ENCODE peak calls at places on chromosomes 3 and 15, in five cellular contexts. M, Q, J, D and W are unnamed samples.
A peak's percentile ranks its signal among the peaks of the same experiment; 100 is the strongest.

GRCh38 chr3:21672303-21672702 is 78.7 kb downstream of the ZNF385D start:
- DNase-seq in M (no peak), Q (no peak), J (peak; percentile 1), D (no peak), W (no peak)

GRCh38 chr3:58659051-58659675 is 7.4 kb downstream of the FAM3D start:
- DNase-seq in M (no peak), Q (peak; percentile 62), J (peak; percentile 62), D (no peak), W (peak; percentile 62)

GRCh38 chr15:74038707-74039655 is 43.4 kb downstream of the GOLGA6A start:
- DNase-seq in M (no peak), Q (no peak), J (no peak), D (no peak), W (no peak)

GRCh38 chr15:62110000-62110851 is 43.4 kb downstream of the C2CD4A start:
- DNase-seq in M (no peak), Q (peak; percentile 84), J (peak; percentile 46), D (no peak), W (peak; percentile 55)

GRCh38 chr3:194632983-194633348 is 253 bp downstream of the TMEM44 start:
- DNase-seq in M (no peak), Q (no peak), J (no peak), D (peak; percentile 33), W (no peak)

GRCh38 chr15:89305395-89305794 is 29.2 kb downstream of the POLG start:
- DNase-seq in M (no peak), Q (no peak), J (peak; percentile 27), D (no peak), W (peak; percentile 42)

GRCh38 chr15:94584833-94585244 is 353.5 kb downstream of the MCTP2 start:
- DNase-seq in M (no peak), Q (peak; percentile 54), J (peak; percentile 26), D (no peak), W (no peak)

GRCh38 chr15:31230630-31231485 is 95.8 kb upstream of the KLF13 start:
- DNase-seq in M (no peak), Q (no peak), J (no peak), D (no peak), W (no peak)

GRCh38 chr3:46056686-46057085 is 29.4 kb upstream of the XCR1 start:
- DNase-seq in M (no peak), Q (no peak), J (no peak), D (no peak), W (no peak)

GRCh38 chr3:66496731-66497130 is 4.1 kb downstream of the LRIG1 start:
- DNase-seq in M (no peak), Q (no peak), J (no peak), D (no peak), W (no peak)
- H3K27ac ChIP-seq in M (no peak overlapping the region), Q (no peak overlapping the region), J (peak overlapping the region; percentile 67), D (peak overlapping the region; percentile 95), W (peak overlapping the region; percentile 98)

GRCh38 chr15:92801412-92801773 is 98.7 kb upstream of the CHD2 start:
- DNase-seq in M (no peak), Q (no peak), J (no peak), D (no peak), W (no peak)

GRCh38 chr15:92805080-92805708 is 94.9 kb upstream of the CHD2 start:
- DNase-seq in M (no peak), Q (no peak), J (no peak), D (no peak), W (no peak)

GRCh38 chr15:92803852-92804609 is 96.1 kb upstream of the CHD2 start:
- DNase-seq in M (no peak), Q (peak; percentile 91), J (peak; percentile 50), D (peak; percentile 82), W (peak; percentile 29)

GRCh38 chr15:92801774-92802464 is 98.2 kb upstream of the CHD2 start:
- DNase-seq in M (no peak), Q (no peak), J (no peak), D (peak; percentile 68), W (peak; percentile 31)

DNA sequence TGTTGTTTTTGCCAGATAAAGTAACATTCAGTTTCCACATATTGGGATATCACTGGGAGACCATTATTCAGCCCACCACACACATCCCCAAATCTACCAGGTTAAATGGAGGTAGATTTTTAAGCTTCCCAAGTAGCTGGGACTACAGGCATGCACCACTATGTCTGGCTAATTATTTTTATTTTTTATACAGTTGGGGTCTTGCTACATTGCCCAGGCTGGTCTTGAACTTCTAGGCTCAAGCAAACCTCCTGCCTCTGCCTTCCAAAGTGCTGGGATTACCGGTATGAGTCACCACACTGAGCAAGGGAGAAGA is 96.6 kb upstream of the CHD2 start:
- DNase-seq in M (no peak), Q (no peak), J (no peak), D (no peak), W (no peak)
- H3K27ac ChIP-seq in M (peak overlapping the region; percentile 45), Q (peak overlapping the region; percentile 86), J (peak overlapping the region; percentile 90), D (peak overlapping the region; percentile 92), W (peak overlapping the region; percentile 8)

GRCh38 chr3:130948929-130949328 is 55.0 kb downstream of the ATP2C1 start:
- DNase-seq in M (no peak), Q (no peak), J (no peak), D (no peak), W (no peak)

GRCh38 chr3:130950641-130951040 is 56.8 kb downstream of the ATP2C1 start:
- DNase-seq in M (no peak), Q (no peak), J (no peak), D (no peak), W (no peak)

GRCh38 chr3:130948374-130948773 is 54.5 kb downstream of the ATP2C1 start:
- DNase-seq in M (no peak), Q (no peak), J (no peak), D (no peak), W (no peak)

GRCh38 chr3:130950124-130950523 is 56.2 kb downstream of the ATP2C1 start:
- DNase-seq in M (no peak), Q (no peak), J (no peak), D (no peak), W (no peak)

GRCh38 chr3:130946876-130947275 is 53.0 kb downstream of the ATP2C1 start:
- DNase-seq in M (no peak), Q (no peak), J (no peak), D (no peak), W (no peak)
- H3K27ac ChIP-seq in M (no peak overlapping the region), Q (no peak overlapping the region), J (no peak overlapping the region), D (no peak overlapping the region), W (no peak overlapping the region)

GRCh38 chr3:71131893-71132314 is 451.6 kb downstream of the FOXP1 start:
- DNase-seq in M (no peak), Q (no peak), J (no peak), D (no peak), W (peak; percentile 41)
- H3K27ac ChIP-seq in M (no peak overlapping the region), Q (no peak overlapping the region), J (peak overlapping the region; percentile 97), D (peak overlapping the region; percentile 50), W (peak overlapping the region; percentile 86)

GRCh38 chr15:40367673-40368611 is 9.9 kb downstream of the DISP2 start:
- DNase-seq in M (peak; percentile 71), Q (peak; percentile 94), J (peak; percentile 91), D (peak; percentile 85), W (peak; percentile 84)

GRCh38 chr15:40366204-40367037 is 8.4 kb downstream of the DISP2 start:
- DNase-seq in M (no peak), Q (no peak), J (no peak), D (no peak), W (no peak)

GRCh38 chr15:40368701-40369473 is 10.9 kb downstream of the DISP2 start:
- DNase-seq in M (no peak), Q (no peak), J (no peak), D (no peak), W (no peak)

GRCh38 chr15:40365624-40366023 is 7.6 kb downstream of the DISP2 start:
- DNase-seq in M (no peak), Q (no peak), J (no peak), D (no peak), W (no peak)

DNA sequence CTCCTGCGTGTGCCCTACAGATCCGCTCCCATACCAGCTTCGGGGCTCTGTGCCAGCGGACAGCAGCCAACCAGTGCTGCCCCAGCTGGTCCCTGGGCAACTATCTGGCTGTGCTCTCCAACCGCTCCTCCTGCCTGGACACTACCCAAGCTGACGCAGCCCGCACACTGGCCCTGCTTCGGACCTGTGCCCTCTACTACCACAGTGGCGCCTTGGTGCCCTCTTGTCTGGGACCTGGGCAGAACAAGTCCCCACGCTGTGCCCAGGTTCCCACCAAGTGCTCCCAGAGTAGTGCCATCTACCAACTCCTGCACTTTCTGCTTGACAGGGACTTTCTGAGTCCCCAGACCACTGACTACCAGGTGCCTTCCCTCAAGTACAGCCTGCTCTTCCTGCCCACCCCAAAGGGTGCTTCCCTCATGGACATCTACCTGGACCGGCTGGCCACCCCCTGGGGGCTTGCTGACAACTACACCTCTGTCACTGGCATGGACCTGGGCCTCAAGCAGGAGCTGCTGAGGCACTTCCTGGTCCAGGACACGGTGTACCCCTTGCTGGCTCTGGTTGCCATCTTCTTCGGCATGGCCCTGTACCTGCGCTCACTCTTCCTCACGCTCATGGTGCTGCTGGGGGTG is 9.1 kb downstream of the DISP2 start:
- DNase-seq in M (peak; percentile 62), Q (peak; percentile 79), J (peak; percentile 46), D (peak; percentile 84), W (peak; percentile 92)
- H3K27ac ChIP-seq in M (no peak overlapping the region), Q (no peak overlapping the region), J (peak overlapping the region; percentile 62), D (peak overlapping the region; percentile 81), W (peak overlapping the region; percentile 80)

GRCh38 chr3:190173426-190173825 is 52.7 kb upstream of the P3H2 start:
- DNase-seq in M (no peak), Q (no peak), J (no peak), D (no peak), W (no peak)
- H3K27ac ChIP-seq in M (no peak overlapping the region), Q (no peak overlapping the region), J (no peak overlapping the region), D (no peak overlapping the region), W (no peak overlapping the region)

GRCh38 chr3:47161983-47162694 is 1.8 kb downstream of the SETD2 start:
- DNase-seq in M (no peak), Q (no peak), J (peak; percentile 13), D (no peak), W (no peak)

GRCh38 chr3:47158208-47158607 is 5.7 kb downstream of the SETD2 start:
- DNase-seq in M (no peak), Q (no peak), J (no peak), D (no peak), W (no peak)

GRCh38 chr3:47156418-47156817 is 7.5 kb downstream of the SETD2 start:
- DNase-seq in M (no peak), Q (no peak), J (no peak), D (no peak), W (no peak)

GRCh38 chr3:47159820-47160219 is 4.1 kb downstream of the SETD2 start:
- DNase-seq in M (no peak), Q (no peak), J (no peak), D (no peak), W (no peak)

DNA sequence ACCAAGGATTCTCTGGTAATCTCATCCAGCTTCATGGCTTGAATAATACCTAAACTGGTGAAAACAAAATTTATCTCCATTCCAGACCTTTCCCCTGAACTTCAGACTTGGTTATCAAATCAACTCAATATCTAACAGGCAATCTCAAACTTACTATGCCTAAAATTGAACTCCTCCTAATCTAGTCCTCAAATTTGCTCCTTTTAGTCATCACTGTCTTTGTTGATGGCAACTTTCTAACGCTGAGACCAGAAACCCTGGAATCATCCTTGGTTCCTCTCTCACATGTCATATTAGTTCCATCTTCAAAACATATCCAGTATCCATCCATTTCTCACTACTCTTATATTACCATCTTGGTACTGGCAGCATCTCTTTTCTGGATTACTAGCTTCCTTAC is 4.8 kb downstream of the SETD2 start:
- DNase-seq in M (no peak), Q (no peak), J (no peak), D (no peak), W (no peak)
- H3K27ac ChIP-seq in M (no peak overlapping the region), Q (no peak overlapping the region), J (peak overlapping the region; percentile 62), D (peak overlapping the region; percentile 4), W (no peak overlapping the region)

GRCh38 chr3:149752051-149752787 is at the start of gene COMMD2:
- DNase-seq in M (peak; percentile 54), Q (peak; percentile 88), J (peak; percentile 90), D (peak; percentile 72), W (peak; percentile 83)
- H3K27ac ChIP-seq in M (peak within 1 kb of the TSS; percentile 74), Q (peak within 1 kb of the TSS; percentile 63), J (peak within 1 kb of the TSS; percentile 95), D (peak within 1 kb of the TSS; percentile 77), W (peak within 1 kb of the TSS; percentile 18)